ENCODE peak calls at places on chromosomes 6 and 20, in eight cellular contexts. I is mesendoderm, F is neuronal stem cell, H is H9, S is mucosa of descending colon, X is OCI-LY7, G is mammary epithelial cell, E is body of pancreas. W is an unnamed sample.

GRCh38 chr6:27882624-27883023 is 29.6 kb downstream of the OR2B2 start:
- DNase-seq in H (no peak), I (peak; percentile 94), G (no peak), S (no peak), X (no peak), F (no peak), E (no peak), W (no peak)

GRCh38 chr20:52783769-52784168 is 188.4 kb upstream of the TSHZ2 start:
- DNase-seq in F (no peak), G (peak; percentile 15), X (no peak), E (no peak), I (peak; percentile 66), S (peak; percentile 2), H (peak; percentile 59), W (no peak)

GRCh38 chr6:158817298-158818007 is 1.7 kb downstream of the EZR start:
- DNase-seq in E (peak; percentile 85), H (no peak), F (no peak), G (no peak), X (peak; percentile 58), I (peak; percentile 92), S (peak; percentile 75), W (peak; percentile 68)

GRCh38 chr20:58521763-58522162 is 6.6 kb upstream of the APCDD1L start:
- DNase-seq in H (peak; percentile 22), X (no peak), I (no peak), G (no peak), S (no peak), E (no peak), F (no peak), W (no peak)

GRCh38 chr20:21820688-21821087 is 115.2 kb downstream of the PAX1 start:
- DNase-seq in X (no peak), I (no peak), F (no peak), H (no peak), S (no peak), E (no peak), G (no peak), W (no peak)

GRCh38 chr20:53800418-53800817 is 206.8 kb upstream of the ZNF217 start:
- DNase-seq in S (no peak), H (no peak), I (no peak), F (no peak), G (no peak), X (no peak), E (no peak), W (no peak)

GRCh38 chr6:87483929-87484328 is 11.2 kb downstream of the SLC35A1 start:
- DNase-seq in G (peak; percentile 64), F (peak; percentile 11), I (peak; percentile 94), X (peak; percentile 57), E (no peak), S (no peak), H (peak; percentile 89), W (no peak)

GRCh38 chr6:157106487-157106886 is 216.8 kb downstream of the TMEM242 start:
- DNase-seq in F (no peak), E (no peak), I (peak; percentile 42), G (peak; percentile 75), H (no peak), X (no peak), S (no peak), W (no peak)

GRCh38 chr6:90197854-90198496 is 98.7 kb downstream of the BACH2 start:
- DNase-seq in I (no peak), S (no peak), X (peak; percentile 84), H (no peak), G (peak; percentile 85), F (no peak), E (peak; percentile 66), W (no peak)

GRCh38 chr6:110814488-110815259 is 595 bp downstream of the CDK19 start:
- DNase-seq in I (peak; percentile 59), X (peak; percentile 80), F (peak; percentile 40), H (peak; percentile 47), E (peak; percentile 49), S (peak; percentile 59), G (peak; percentile 50), W (peak; percentile 61)

GRCh38 chr20:39433461-39433860 is 471.3 kb downstream of the DHX35 start:
- DNase-seq in H (no peak), I (no peak), E (no peak), S (no peak), X (no peak), F (no peak), G (no peak), W (no peak)

GRCh38 chr6:84007871-84008270 is 25.7 kb upstream of the MRAP2 start:
- DNase-seq in X (no peak), H (no peak), E (no peak), S (no peak), F (no peak), G (no peak), I (no peak), W (no peak)

GRCh38 chr6:84764332-84765049 is at the start of gene TBX18:
- DNase-seq in H (peak; percentile 97), I (peak; percentile 97), X (no peak), G (peak; percentile 95), S (peak; percentile 89), F (peak; percentile 90), E (peak; percentile 71), W (peak; percentile 80)

GRCh38 chr6:24667378-24667803 is 514 bp downstream of the ACOT13 start:
- DNase-seq in I (peak; percentile 22), G (no peak), E (no peak), S (peak; percentile 73), X (peak; percentile 16), F (no peak), H (no peak), W (peak; percentile 57)

GRCh38 chr20:25659999-25660398 is 36.2 kb upstream of the NANP start:
- DNase-seq in E (no peak), G (no peak), S (no peak), X (no peak), F (no peak), I (no peak), H (no peak), W (no peak)

GRCh38 chr20:62604796-62605195 is 37.5 kb upstream of the SLCO4A1 start:
- DNase-seq in G (no peak), H (no peak), S (no peak), E (no peak), X (no peak), F (no peak), I (no peak), W (no peak)
- H3K4me1 ChIP-seq in G (peaks cover 24% of the 10 kb centered on the region), H (no peaks in the 10 kb centered on the region), S (peaks cover 15% of the 10 kb centered on the region), E (peaks cover 46% of the 10 kb centered on the region), X (peaks cover 53% of the 10 kb centered on the region), F (no peaks in the 10 kb centered on the region), I (no peaks in the 10 kb centered on the region), W (peaks cover 26% of the 10 kb centered on the region)

DNA sequence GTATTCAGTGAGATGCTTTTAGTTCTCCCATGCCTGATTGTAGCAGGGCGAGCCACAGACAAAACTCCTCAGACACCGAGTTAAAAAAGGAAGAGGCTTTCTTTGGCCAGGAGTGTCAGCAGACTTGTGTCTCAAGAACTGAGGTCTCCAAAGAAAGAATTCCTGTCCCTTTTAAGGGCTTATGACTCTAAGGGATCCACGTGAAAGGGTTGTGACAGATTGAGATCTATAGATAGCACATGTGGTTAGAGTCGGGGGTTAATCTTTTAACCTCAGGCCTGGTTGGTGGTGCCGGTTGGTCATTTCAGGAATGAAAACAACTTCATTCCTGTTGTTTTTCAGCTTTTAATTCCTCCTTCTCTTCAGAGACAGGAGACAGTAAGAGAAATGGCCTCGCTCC is 168.8 kb upstream of the GRIK2 start:
- DNase-seq in X (no peak), I (no peak), S (no peak), H (no peak), F (no peak), G (no peak), E (no peak), W (no peak)
- H3K4me1 ChIP-seq in X (no peaks in the 10 kb centered on the region), I (no peaks in the 10 kb centered on the region), S (no peaks in the 10 kb centered on the region), H (no peaks in the 10 kb centered on the region), F (no peaks in the 10 kb centered on the region), G (no peaks in the 10 kb centered on the region), E (no peaks in the 10 kb centered on the region), W (no peaks in the 10 kb centered on the region)

DNA sequence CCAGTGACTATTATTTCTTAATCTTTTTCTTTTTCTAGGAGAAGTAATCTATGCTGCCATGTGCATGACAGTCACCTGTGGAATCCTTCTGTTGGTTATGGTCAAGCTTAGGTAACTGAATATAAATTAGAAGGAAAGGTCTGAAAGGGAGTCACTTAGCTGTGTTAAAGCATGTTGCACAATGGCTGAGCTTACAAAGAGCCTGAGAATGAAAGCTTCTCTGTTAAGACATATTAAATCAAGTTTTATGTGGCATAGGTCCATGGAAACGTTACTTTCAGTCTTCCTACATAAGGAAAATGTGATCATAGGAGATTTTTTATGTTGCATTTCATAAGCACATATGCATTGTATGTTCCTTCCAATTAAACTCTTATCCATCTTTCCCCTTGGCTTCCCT is 72.1 kb downstream of the GFRAL start:
- DNase-seq in G (no peak), X (no peak), F (no peak), H (no peak), I (no peak), S (no peak), E (no peak), W (no peak)
- H3K4me1 ChIP-seq in G (no peaks in the 10 kb centered on the region), X (no peaks in the 10 kb centered on the region), F (no peaks in the 10 kb centered on the region), H (no peaks in the 10 kb centered on the region), I (no peaks in the 10 kb centered on the region), S (no peaks in the 10 kb centered on the region), E (no peaks in the 10 kb centered on the region), W (no peaks in the 10 kb centered on the region)

DNA sequence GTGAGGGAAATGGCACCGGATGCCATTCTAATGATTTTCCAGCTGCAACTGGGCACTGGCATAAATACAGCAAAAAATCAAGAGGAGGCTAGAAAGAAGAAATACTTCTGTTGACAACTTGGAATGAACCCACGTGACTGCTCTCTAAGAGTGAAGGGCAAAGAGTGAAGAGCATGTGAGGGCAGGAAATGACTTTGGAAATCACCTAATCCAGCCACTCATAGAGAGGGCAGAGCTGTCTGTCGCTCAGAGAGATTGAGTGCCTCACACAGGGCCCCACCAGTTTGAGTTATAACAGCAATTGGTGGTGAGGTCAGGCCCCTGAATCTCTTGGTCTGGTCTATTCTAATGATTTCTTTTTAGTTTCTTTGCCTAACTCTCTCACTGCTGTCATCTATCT is 3.9 kb upstream of the NEDD9 start:
- DNase-seq in G (no peak), X (no peak), I (no peak), H (no peak), E (no peak), S (no peak), F (no peak), W (no peak)
- H3K4me1 ChIP-seq in G (peaks cover 24% of the 10 kb centered on the region), X (peaks cover 13% of the 10 kb centered on the region), I (peaks cover 11% of the 10 kb centered on the region), H (peaks cover 1% of the 10 kb centered on the region), E (peaks cover 29% of the 10 kb centered on the region), S (peaks cover 13% of the 10 kb centered on the region), F (peaks cover 18% of the 10 kb centered on the region), W (peaks cover 20% of the 10 kb centered on the region)